ENCODE peak calls at places on chromosomes 2 and 18, in six cellular contexts. One of them, this sample, is unnamed.

GRCh38 chr2:220670461-220670979 is 901.6 kb downstream of the EPHA4 start:
- DNase-seq in cardiac muscle cell: peak
- DNase-seq in IMR-90: no peak
- DNase-seq in lower lobe of right lung: no peak
- DNase-seq in brain microvascular endothelial cell: no peak
- DNase-seq in PC-3: no peak
- DNase-seq in this sample: no peak

GRCh38 chr2:47336259-47337238 is 66.4 kb upstream of the MSH2 start:
- DNase-seq in brain microvascular endothelial cell: peak
- DNase-seq in IMR-90: peak
- DNase-seq in cardiac muscle cell: no peak
- DNase-seq in PC-3: no peak
- DNase-seq in lower lobe of right lung: no peak
- DNase-seq in this sample: no peak

GRCh38 chr2:234203135-234203984 is 152.9 kb downstream of the SPP2 start:
- DNase-seq in cardiac muscle cell: no peak
- DNase-seq in PC-3: peak
- DNase-seq in brain microvascular endothelial cell: peak
- DNase-seq in lower lobe of right lung: no peak
- DNase-seq in IMR-90: peak
- DNase-seq in this sample: peak

GRCh38 chr2:166092889-166093288 is 34.9 kb downstream of the SCN1A start:
- DNase-seq in IMR-90: peak
- DNase-seq in lower lobe of right lung: no peak
- DNase-seq in brain microvascular endothelial cell: peak
- DNase-seq in PC-3: no peak
- DNase-seq in cardiac muscle cell: no peak
- DNase-seq in this sample: peak

GRCh38 chr18:79917351-79918088 is 33.9 kb downstream of the SLC66A2 start:
- DNase-seq in IMR-90: no peak
- DNase-seq in PC-3: no peak
- DNase-seq in lower lobe of right lung: peak
- DNase-seq in cardiac muscle cell: no peak
- DNase-seq in brain microvascular endothelial cell: no peak
- DNase-seq in this sample: no peak

GRCh38 chr2:218883491-218884490 is 3.1 kb downstream of the WNT10A start:
- DNase-seq in IMR-90: no peak
- DNase-seq in PC-3: no peak
- DNase-seq in brain microvascular endothelial cell: no peak
- DNase-seq in cardiac muscle cell: peak
- DNase-seq in lower lobe of right lung: no peak
- DNase-seq in this sample: peak

GRCh38 chr2:41994177-41994576 is 53.6 kb upstream of the PKDCC start:
- DNase-seq in IMR-90: peak
- DNase-seq in PC-3: no peak
- DNase-seq in cardiac muscle cell: no peak
- DNase-seq in brain microvascular endothelial cell: peak
- DNase-seq in lower lobe of right lung: no peak
- DNase-seq in this sample: no peak

GRCh38 chr2:237600205-237600846 is 9.8 kb upstream of the RAB17 start:
- DNase-seq in PC-3: no peak
- DNase-seq in brain microvascular endothelial cell: peak
- DNase-seq in IMR-90: peak
- DNase-seq in lower lobe of right lung: no peak
- DNase-seq in cardiac muscle cell: no peak
- DNase-seq in this sample: no peak

GRCh38 chr2:95728878-95729511 is 137.2 kb downstream of the TRIM43 start:
- DNase-seq in PC-3: peak
- DNase-seq in IMR-90: peak
- DNase-seq in cardiac muscle cell: peak
- DNase-seq in brain microvascular endothelial cell: peak
- DNase-seq in lower lobe of right lung: peak
- DNase-seq in this sample: peak

GRCh38 chr2:118061135-118061955 is 26.9 kb upstream of the INSIG2 start:
- DNase-seq in PC-3: peak
- DNase-seq in cardiac muscle cell: peak
- DNase-seq in lower lobe of right lung: no peak
- DNase-seq in brain microvascular endothelial cell: peak
- DNase-seq in IMR-90: peak
- DNase-seq in this sample: peak

GRCh38 chr2:63679252-63679850 is 90.6 kb downstream of the MDH1 start:
- DNase-seq in PC-3: peak
- DNase-seq in cardiac muscle cell: no peak
- DNase-seq in brain microvascular endothelial cell: no peak
- DNase-seq in lower lobe of right lung: no peak
- DNase-seq in IMR-90: no peak
- DNase-seq in this sample: peak

GRCh38 chr2:101846973-101847372 is 144.8 kb upstream of the IL1R2 start:
- DNase-seq in lower lobe of right lung: no peak
- DNase-seq in cardiac muscle cell: no peak
- DNase-seq in brain microvascular endothelial cell: no peak
- DNase-seq in PC-3: no peak
- DNase-seq in IMR-90: peak
- DNase-seq in this sample: no peak

GRCh38 chr18:32930695-32931301 is 158.0 kb upstream of the KLHL14 start:
- DNase-seq in cardiac muscle cell: peak
- DNase-seq in lower lobe of right lung: no peak
- DNase-seq in IMR-90: peak
- DNase-seq in PC-3: peak
- DNase-seq in brain microvascular endothelial cell: no peak
- DNase-seq in this sample: peak

GRCh38 chr2:1486670-1487069 is 73.4 kb downstream of the TPO start:
- DNase-seq in lower lobe of right lung: no peak
- DNase-seq in brain microvascular endothelial cell: no peak
- DNase-seq in IMR-90: no peak
- DNase-seq in cardiac muscle cell: no peak
- DNase-seq in PC-3: no peak
- DNase-seq in this sample: no peak

GRCh38 chr2:121254748-121255147 is 30.3 kb downstream of the TFCP2L1 start:
- DNase-seq in lower lobe of right lung: peak
- DNase-seq in cardiac muscle cell: no peak
- DNase-seq in brain microvascular endothelial cell: no peak
- DNase-seq in IMR-90: no peak
- DNase-seq in PC-3: no peak
- DNase-seq in this sample: no peak

GRCh38 chr2:121253674-121254240 is 31.2 kb downstream of the TFCP2L1 start:
- DNase-seq in cardiac muscle cell: no peak
- DNase-seq in PC-3: no peak
- DNase-seq in IMR-90: no peak
- DNase-seq in brain microvascular endothelial cell: no peak
- DNase-seq in lower lobe of right lung: no peak
- DNase-seq in this sample: no peak

GRCh38 chr2:121257476-121257831 is 27.5 kb downstream of the TFCP2L1 start:
- DNase-seq in lower lobe of right lung: no peak
- DNase-seq in cardiac muscle cell: no peak
- DNase-seq in IMR-90: no peak
- DNase-seq in brain microvascular endothelial cell: no peak
- DNase-seq in PC-3: no peak
- DNase-seq in this sample: no peak

GRCh38 chr2:121256720-121257475 is 28.1 kb downstream of the TFCP2L1 start:
- DNase-seq in PC-3: no peak
- DNase-seq in cardiac muscle cell: peak
- DNase-seq in lower lobe of right lung: no peak
- DNase-seq in IMR-90: no peak
- DNase-seq in brain microvascular endothelial cell: no peak
- DNase-seq in this sample: no peak

DNA sequence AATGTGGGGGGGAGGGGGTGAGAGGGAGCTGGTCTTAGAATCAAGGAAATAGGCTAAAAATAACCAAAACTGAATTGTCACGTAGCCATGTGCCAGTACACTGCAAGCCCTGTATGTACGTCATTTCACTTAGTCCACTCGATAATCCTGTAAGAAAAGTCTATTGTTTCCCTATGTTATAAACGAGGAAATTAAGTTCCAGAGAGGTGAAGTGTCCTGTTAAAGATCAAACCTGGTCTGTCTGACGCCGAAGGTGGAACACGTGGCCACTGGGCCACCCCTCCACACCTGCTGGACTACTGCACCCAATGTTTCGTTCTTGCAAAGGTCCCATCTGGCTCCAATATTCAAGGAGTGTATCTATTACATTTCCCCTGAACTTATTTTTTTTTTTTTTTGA is 29.6 kb downstream of the TFCP2L1 start:
- DNase-seq in cardiac muscle cell: no peak
- DNase-seq in IMR-90: no peak
- DNase-seq in brain microvascular endothelial cell: no peak
- DNase-seq in lower lobe of right lung: no peak
- DNase-seq in PC-3: no peak
- DNase-seq in this sample: no peak
- H3K27ac ChIP-seq in cardiac muscle cell: no peak
- H3K27ac ChIP-seq in IMR-90: no peak
- H3K27ac ChIP-seq in brain microvascular endothelial cell: no peak
- H3K27ac ChIP-seq in lower lobe of right lung: peak
- H3K27ac ChIP-seq in PC-3: no peak
- H3K27ac ChIP-seq in this sample: no peak

DNA sequence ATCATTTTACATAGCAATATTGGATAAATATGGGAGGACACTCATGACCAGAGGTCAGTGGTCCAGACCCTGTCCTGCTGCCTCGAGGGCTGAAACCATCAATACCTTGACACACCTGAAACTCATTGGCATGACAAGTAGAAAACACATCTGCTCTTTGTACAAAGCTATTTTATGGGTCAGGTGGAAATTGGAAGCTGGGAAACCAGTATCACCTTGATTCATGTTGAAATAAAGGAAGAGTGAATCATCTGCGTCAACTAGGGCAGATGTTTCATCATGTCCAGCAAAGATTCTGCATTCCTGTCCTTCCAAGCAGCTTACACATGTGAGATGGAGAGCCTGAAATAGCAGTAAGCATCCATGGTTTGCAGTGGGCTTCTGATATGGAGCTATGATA is 80.0 kb upstream of the ERBB4 start:
- DNase-seq in cardiac muscle cell: no peak
- DNase-seq in PC-3: peak
- DNase-seq in IMR-90: peak
- DNase-seq in brain microvascular endothelial cell: no peak
- DNase-seq in lower lobe of right lung: no peak
- DNase-seq in this sample: peak
- TF ChIP-seq CTCF in cardiac muscle cell: no peak
- TF ChIP-seq CTCF in PC-3: no peak
- TF ChIP-seq CTCF in IMR-90: no peak
- TF ChIP-seq CTCF in brain microvascular endothelial cell: no peak
- TF ChIP-seq CTCF in lower lobe of right lung: no peak
- TF ChIP-seq CTCF in this sample: no peak

GRCh38 chr18:62751977-62752376 is 36.6 kb downstream of the PHLPP1 start:
- DNase-seq in IMR-90: no peak
- DNase-seq in PC-3: no peak
- DNase-seq in lower lobe of right lung: no peak
- DNase-seq in brain microvascular endothelial cell: no peak
- DNase-seq in cardiac muscle cell: no peak
- DNase-seq in this sample: no peak
- H3K27ac ChIP-seq in IMR-90: no peak
- H3K27ac ChIP-seq in PC-3: no peak
- H3K27ac ChIP-seq in lower lobe of right lung: peak
- H3K27ac ChIP-seq in brain microvascular endothelial cell: peak
- H3K27ac ChIP-seq in cardiac muscle cell: no peak
- H3K27ac ChIP-seq in this sample: no peak

GRCh38 chr2:189799531-189799930 is 15.3 kb downstream of the PMS1 start:
- DNase-seq in IMR-90: peak
- DNase-seq in lower lobe of right lung: no peak
- DNase-seq in cardiac muscle cell: no peak
- DNase-seq in brain microvascular endothelial cell: peak
- DNase-seq in PC-3: peak
- DNase-seq in this sample: peak

GRCh38 chr2:189802396-189802912 is 18.2 kb downstream of the PMS1 start:
- DNase-seq in cardiac muscle cell: no peak
- DNase-seq in IMR-90: peak
- DNase-seq in lower lobe of right lung: no peak
- DNase-seq in PC-3: no peak
- DNase-seq in brain microvascular endothelial cell: no peak
- DNase-seq in this sample: no peak

GRCh38 chr2:189797902-189798301 is 13.7 kb downstream of the PMS1 start:
- DNase-seq in PC-3: no peak
- DNase-seq in cardiac muscle cell: no peak
- DNase-seq in brain microvascular endothelial cell: no peak
- DNase-seq in lower lobe of right lung: no peak
- DNase-seq in IMR-90: no peak
- DNase-seq in this sample: no peak

GRCh38 chr2:189799030-189799331 is 14.7 kb downstream of the PMS1 start:
- DNase-seq in lower lobe of right lung: no peak
- DNase-seq in brain microvascular endothelial cell: no peak
- DNase-seq in cardiac muscle cell: no peak
- DNase-seq in PC-3: no peak
- DNase-seq in IMR-90: no peak
- DNase-seq in this sample: no peak

GRCh38 chr2:189798312-189799029 is 14.2 kb downstream of the PMS1 start:
- DNase-seq in lower lobe of right lung: no peak
- DNase-seq in IMR-90: peak
- DNase-seq in brain microvascular endothelial cell: peak
- DNase-seq in cardiac muscle cell: no peak
- DNase-seq in PC-3: peak
- DNase-seq in this sample: peak
- TF ChIP-seq CTCF in lower lobe of right lung: peak
- TF ChIP-seq CTCF in IMR-90: peak
- TF ChIP-seq CTCF in brain microvascular endothelial cell: peak
- TF ChIP-seq CTCF in cardiac muscle cell: peak
- TF ChIP-seq CTCF in PC-3: peak
- TF ChIP-seq CTCF in this sample: peak

GRCh38 chr2:11949732-11950503 is 203.5 kb downstream of the LPIN1 start:
- DNase-seq in lower lobe of right lung: no peak
- DNase-seq in cardiac muscle cell: no peak
- DNase-seq in brain microvascular endothelial cell: peak
- DNase-seq in PC-3: no peak
- DNase-seq in IMR-90: no peak
- DNase-seq in this sample: no peak
- H3K27ac ChIP-seq in lower lobe of right lung: no peak
- H3K27ac ChIP-seq in cardiac muscle cell: no peak
- H3K27ac ChIP-seq in brain microvascular endothelial cell: no peak
- H3K27ac ChIP-seq in PC-3: no peak
- H3K27ac ChIP-seq in IMR-90: no peak
- H3K27ac ChIP-seq in this sample: no peak

GRCh38 chr2:5691659-5692529 is at the start of gene SOX11:
- DNase-seq in brain microvascular endothelial cell: peak
- DNase-seq in lower lobe of right lung: no peak
- DNase-seq in PC-3: no peak
- DNase-seq in IMR-90: peak
- DNase-seq in cardiac muscle cell: peak
- DNase-seq in this sample: no peak
- TF ChIP-seq CTCF in brain microvascular endothelial cell: peak
- TF ChIP-seq CTCF in lower lobe of right lung: no peak
- TF ChIP-seq CTCF in PC-3: no peak
- TF ChIP-seq CTCF in IMR-90: peak
- TF ChIP-seq CTCF in cardiac muscle cell: no peak
- TF ChIP-seq CTCF in this sample: no peak